ENCODE peak calls at places on chromosomes 12 and 14, in seven cellular contexts. I is coronary artery; D is left lung; J is GM20000; K is astrocyte of the spinal cord; L is CD8-positive, alpha-beta T cell; O is HFFc6. E is an unnamed sample.

GRCh38 chr12:66156654-66157053 is 13.1 kb downstream of the TMBIM4 start:
- DNase-seq in I (no peak), D (no peak), J (no peak), K (no peak), L (no peak), O (no peak), E (no peak)

GRCh38 chr14:96091149-96091693 is 52.1 kb downstream of the C14orf132 start:
- DNase-seq in I (peak), D (no peak), J (no peak), K (no peak), L (no peak), O (no peak), E (no peak)

GRCh38 chr14:51094282-51094821 is 553 bp downstream of the TRIM9 start:
- DNase-seq in I (no peak), D (peak), J (no peak), K (no peak), L (no peak), O (no peak), E (no peak)

GRCh38 chr12:124864326-124864752 is 675 bp upstream of the SCARB1 start:
- DNase-seq in I (no peak), D (no peak), J (no peak), K (no peak), L (no peak), O (no peak), E (no peak)

GRCh38 chr12:91565246-91565645 is 382.6 kb upstream of the DCN start:
- DNase-seq in I (no peak), D (no peak), J (no peak), K (peak), L (no peak), O (no peak), E (no peak)

GRCh38 chr12:116172224-116172849 is 105.2 kb downstream of the MED13L start:
- DNase-seq in I (no peak), D (no peak), J (peak), K (no peak), L (no peak), O (no peak), E (no peak)

GRCh38 chr12:97452230-97452629 is 10.4 kb upstream of the RMST start:
- DNase-seq in I (no peak), D (no peak), J (peak), K (no peak), L (no peak), O (no peak), E (no peak)

GRCh38 chr14:101194356-101195308 is 291.1 kb upstream of the RTL1 start:
- DNase-seq in I (peak), D (peak), J (no peak), K (no peak), L (no peak), O (no peak), E (no peak)

GRCh38 chr14:92037989-92038388 is 1.9 kb downstream of the TRIP11 start:
- DNase-seq in I (no peak), D (no peak), J (no peak), K (no peak), L (no peak), O (no peak), E (no peak)

GRCh38 chr12:54890339-54890738 is 36.0 kb downstream of the MUCL1 start:
- DNase-seq in I (no peak), D (no peak), J (no peak), K (no peak), L (no peak), O (no peak), E (no peak)

GRCh38 chr12:56521590-56522371 is at the start of gene RBMS2:
- DNase-seq in I (peak), D (peak), J (peak), K (peak), L (peak), O (peak), E (peak)

GRCh38 chr12:23204933-23205778 is 580.2 kb downstream of the ETNK1 start:
- DNase-seq in I (no peak), D (no peak), J (peak), K (peak), L (peak), O (peak), E (peak)

GRCh38 chr12:19829100-19829853 is 390.0 kb downstream of the AEBP2 start:
- DNase-seq in I (no peak), D (no peak), J (no peak), K (no peak), L (no peak), O (no peak), E (no peak)

GRCh38 chr12:130948751-130949150 is 5.0 kb upstream of the ADGRD1 start:
- DNase-seq in I (no peak), D (no peak), J (no peak), K (no peak), L (no peak), O (no peak), E (no peak)

GRCh38 chr12:29148065-29148957 is 767 bp upstream of the FAR2 start:
- DNase-seq in I (no peak), D (peak), J (peak), K (peak), L (no peak), O (no peak), E (no peak)

GRCh38 chr12:110750784-110751461 is 8.2 kb upstream of the PPP1CC start:
- DNase-seq in I (no peak), D (no peak), J (no peak), K (peak), L (no peak), O (no peak), E (no peak)

GRCh38 chr12:114238808-114239207 is 167.1 kb downstream of the TBX5 start:
- DNase-seq in I (no peak), D (no peak), J (no peak), K (no peak), L (no peak), O (no peak), E (no peak)

DNA sequence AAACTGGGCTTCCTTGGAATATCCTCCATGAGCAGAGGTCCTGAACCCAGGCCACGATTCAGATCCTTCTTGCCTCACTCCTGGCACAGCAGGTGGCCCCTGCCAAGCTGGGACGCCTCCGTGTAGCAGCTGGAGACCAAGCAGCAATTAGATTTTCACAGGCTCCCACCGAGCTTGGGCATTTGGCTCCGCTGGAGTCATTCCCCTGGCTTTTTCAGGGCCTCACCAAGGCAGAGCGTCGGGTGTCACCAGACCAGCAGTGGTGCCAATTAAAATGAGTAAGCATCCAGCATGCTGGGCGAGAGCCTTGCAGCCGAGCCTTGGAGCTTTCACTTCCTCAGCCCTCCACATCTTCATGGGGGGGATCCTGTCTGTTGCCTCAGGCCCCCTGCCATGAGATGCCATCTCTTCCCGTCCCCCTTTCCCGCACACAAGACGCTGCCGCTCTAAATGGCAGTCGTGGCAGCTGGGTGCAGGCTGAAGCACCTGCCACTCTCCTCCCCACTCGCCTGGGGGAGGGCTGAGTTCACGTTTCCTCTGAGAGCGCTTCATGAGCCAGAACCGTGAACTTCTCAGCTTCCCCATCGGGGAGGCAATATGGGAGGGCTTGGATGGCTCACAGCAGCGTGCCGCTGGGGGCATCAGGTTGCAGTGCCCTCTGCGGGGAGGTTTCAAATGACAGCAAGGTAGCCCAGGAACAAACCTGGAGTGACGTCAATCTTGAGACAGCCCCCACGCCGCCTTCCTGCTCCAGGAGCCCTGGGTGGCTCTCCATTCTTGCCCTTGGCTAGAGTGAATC is 11.7 kb downstream of the TPCN1 start:
- DNase-seq in I (no peak), D (no peak), J (peak), K (peak), L (peak), O (no peak), E (no peak)
- TF ChIP-seq CTCF in I (no peak), D (no peak), J (peak), K (no peak), L (peak), O (no peak), E (no peak)

GRCh38 chr14:76450476-76450875 is 74.5 kb downstream of the ESRRB start:
- DNase-seq in I (no peak), D (no peak), J (no peak), K (no peak), L (no peak), O (no peak), E (no peak)

GRCh38 chr14:76461886-76462285 is 85.9 kb downstream of the ESRRB start:
- DNase-seq in I (no peak), D (no peak), J (no peak), K (no peak), L (no peak), O (no peak), E (no peak)

GRCh38 chr14:76456891-76457586 is 81.1 kb downstream of the ESRRB start:
- DNase-seq in I (no peak), D (no peak), J (no peak), K (no peak), L (no peak), O (no peak), E (no peak)

GRCh38 chr14:76456200-76456599 is 80.3 kb downstream of the ESRRB start:
- DNase-seq in I (no peak), D (no peak), J (peak), K (no peak), L (no peak), O (peak), E (no peak)
- TF ChIP-seq CTCF in I (no peak), D (peak), J (peak), K (peak), L (peak), O (peak), E (peak)

GRCh38 chr12:43942379-43942778 is 106.5 kb downstream of the TMEM117 start:
- DNase-seq in I (no peak), D (no peak), J (no peak), K (no peak), L (no peak), O (no peak), E (no peak)

GRCh38 chr12:43937947-43938346 is 102.1 kb downstream of the TMEM117 start:
- DNase-seq in I (no peak), D (no peak), J (no peak), K (no peak), L (no peak), O (no peak), E (no peak)
- TF ChIP-seq CTCF in I (no peak), D (no peak), J (no peak), K (peak), L (no peak), O (peak), E (no peak)

GRCh38 chr12:42807251-42807650 is 217.7 kb upstream of the PRICKLE1 start:
- DNase-seq in I (no peak), D (no peak), J (no peak), K (no peak), L (no peak), O (no peak), E (no peak)

GRCh38 chr12:42801271-42801670 is 211.7 kb upstream of the PRICKLE1 start:
- DNase-seq in I (no peak), D (no peak), J (no peak), K (no peak), L (no peak), O (no peak), E (no peak)

GRCh38 chr12:42807766-42808165 is 218.2 kb upstream of the PRICKLE1 start:
- DNase-seq in I (no peak), D (no peak), J (no peak), K (peak), L (no peak), O (no peak), E (no peak)

GRCh38 chr12:42802688-42803279 is 213.2 kb upstream of the PRICKLE1 start:
- DNase-seq in I (no peak), D (no peak), J (no peak), K (peak), L (no peak), O (no peak), E (no peak)

DNA sequence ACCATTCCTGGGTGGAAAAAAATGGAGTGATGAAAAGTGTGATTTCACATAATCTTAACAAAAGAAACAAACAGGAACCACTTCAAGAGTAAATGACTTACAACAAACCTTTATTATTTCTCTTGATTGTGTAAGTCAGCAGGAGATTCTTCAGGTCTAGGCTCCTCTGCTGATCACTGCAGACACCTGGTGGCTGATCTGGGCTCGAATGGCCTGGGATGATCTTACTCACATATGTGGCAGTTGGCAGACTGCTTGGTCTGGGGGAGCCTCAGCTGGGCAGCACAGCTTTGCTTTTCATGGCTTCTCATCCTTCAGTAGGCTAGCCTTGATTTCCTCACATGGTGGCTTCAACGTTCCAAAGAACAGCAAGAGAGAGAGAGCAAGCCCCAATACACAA is 215.4 kb upstream of the PRICKLE1 start:
- DNase-seq in I (no peak), D (no peak), J (no peak), K (no peak), L (no peak), O (no peak), E (no peak)
- TF ChIP-seq CTCF in I (no peak), D (no peak), J (no peak), K (no peak), L (no peak), O (no peak), E (no peak)

GRCh38 chr12:129700036-129700435 is 203.8 kb downstream of the TMEM132D start:
- DNase-seq in I (no peak), D (peak), J (no peak), K (no peak), L (no peak), O (no peak), E (no peak)

GRCh38 chr12:129706716-129707115 is 197.1 kb downstream of the TMEM132D start:
- DNase-seq in I (no peak), D (no peak), J (no peak), K (no peak), L (no peak), O (no peak), E (no peak)

GRCh38 chr12:129701536-129702165 is 202.2 kb downstream of the TMEM132D start:
- DNase-seq in I (no peak), D (no peak), J (no peak), K (no peak), L (no peak), O (no peak), E (no peak)

DNA sequence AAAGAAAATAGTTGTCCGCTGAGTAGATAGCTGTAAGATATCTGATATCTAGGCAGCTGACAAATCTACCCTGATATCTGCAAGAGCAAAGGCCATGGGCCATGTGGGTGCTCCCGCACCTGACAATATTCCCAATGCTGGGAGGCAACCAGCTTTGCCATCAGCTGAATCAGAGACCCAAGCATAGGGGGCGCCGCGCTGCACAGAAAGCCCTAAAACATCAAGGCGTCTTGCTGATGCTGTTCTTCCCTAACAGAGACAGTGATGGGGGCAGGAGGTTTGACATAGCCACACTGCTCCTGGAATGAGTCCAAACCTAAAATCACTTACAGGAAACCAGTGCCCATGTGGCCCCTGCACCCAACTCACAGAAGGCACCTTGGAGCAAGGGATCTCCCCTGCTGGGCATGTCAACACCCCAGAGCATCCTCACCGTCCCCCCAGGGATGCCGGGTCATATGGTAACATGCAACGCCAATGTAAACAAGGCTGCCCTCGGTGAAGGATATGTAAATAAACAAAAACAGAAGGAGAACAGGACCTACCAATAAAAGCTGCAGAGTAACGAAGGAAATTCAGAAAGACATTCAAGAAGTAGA is 199.5 kb downstream of the TMEM132D start:
- DNase-seq in I (no peak), D (no peak), J (no peak), K (no peak), L (no peak), O (no peak), E (no peak)
- TF ChIP-seq CTCF in I (no peak), D (no peak), J (no peak), K (no peak), L (no peak), O (no peak), E (no peak)

DNA sequence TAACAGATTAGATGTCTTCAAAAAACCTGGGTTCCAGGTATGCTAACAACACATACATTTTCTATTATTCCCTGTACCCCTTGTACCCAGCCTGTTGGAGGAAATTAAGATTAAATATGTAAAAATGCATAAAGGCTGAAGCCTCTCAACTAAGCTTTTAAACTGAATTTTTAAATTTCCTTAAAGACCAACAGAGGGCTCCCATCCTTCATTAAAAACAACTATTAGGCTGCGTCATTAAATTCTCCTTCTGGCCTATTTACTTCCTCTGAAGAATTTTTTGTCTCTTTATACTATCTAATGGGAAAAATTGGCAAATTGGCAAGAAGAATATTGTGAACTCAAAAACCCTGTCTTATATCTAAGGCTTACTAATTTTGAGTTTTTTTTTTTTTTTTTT is 21.8 kb downstream of the SENP1 start:
- DNase-seq in I (no peak), D (no peak), J (no peak), K (peak), L (no peak), O (no peak), E (no peak)
- TF ChIP-seq CTCF in I (peak), D (no peak), J (no peak), K (no peak), L (no peak), O (peak), E (peak)

E was measured in AG09319.